ENCODE peak calls at places on chromosomes 16 and 17, in ten cellular contexts. Z is tibial artery; E is endothelial cell of umbilical vein; X is thoracic aorta; N is ascending aorta; C is left ventricle myocardium inferior; O is neural progenitor cell; T is psoas muscle; H is CD4-positive, CD25-positive, alpha-beta regulatory T cell; W is IMR-90. P is an unnamed sample. For H3K4me1, the result is how much of the 10 kb centered on the place peaks cover.

GRCh38 chr16:16817203-16817602 is 438.3 kb downstream of the NPIPA7 start:
- DNase-seq in Z (no peak), O (no peak), C (no peak), T (no peak), W (no peak), E (no peak), X (no peak), H (no peak), N (no peak), P (no peak)

GRCh38 chr16:56259425-56259779 is 68.1 kb downstream of the GNAO1 start:
- DNase-seq in O (no peak), C (no peak), W (no peak), T (no peak), X (no peak), E (no peak), H (no peak), N (no peak), Z (peak), P (no peak)

GRCh38 chr17:40915199-40915661 is 22.2 kb downstream of the KRT23 start:
- DNase-seq in O (no peak), T (no peak), Z (no peak), H (no peak), W (peak), X (no peak), E (peak), N (no peak), C (no peak), P (no peak)

GRCh38 chr17:2925011-2925410 is 128.8 kb downstream of the RAP1GAP2 start:
- DNase-seq in E (no peak), X (no peak), O (no peak), W (peak), N (no peak), H (no peak), C (no peak), T (no peak), Z (no peak), P (no peak)

GRCh38 chr16:48126801-48127644 is 28.8 kb downstream of the ABCC12 start:
- DNase-seq in Z (no peak), E (peak), N (no peak), T (no peak), O (no peak), X (no peak), H (no peak), C (no peak), W (peak), P (no peak)

GRCh38 chr16:59090501-59090900 is 356.4 kb upstream of the GOT2 start:
- DNase-seq in O (peak), C (no peak), E (no peak), W (no peak), X (no peak), Z (no peak), N (no peak), H (no peak), T (no peak), P (no peak)

GRCh38 chr16:73993878-73994277 is 302.7 kb upstream of the PSMD7 start:
- DNase-seq in O (no peak), N (no peak), T (no peak), H (no peak), C (no peak), E (no peak), X (no peak), W (no peak), Z (no peak), P (no peak)

GRCh38 chr17:7745748-7746470 is 28.4 kb downstream of the DNAH2 start:
- DNase-seq in N (peak), Z (no peak), H (no peak), E (peak), T (no peak), W (peak), O (no peak), X (no peak), C (no peak), P (no peak)

GRCh38 chr16:53061701-53062159 is 6.9 kb downstream of the CHD9 start:
- DNase-seq in C (peak), X (no peak), T (no peak), O (no peak), H (no peak), Z (no peak), N (no peak), W (no peak), E (no peak), P (no peak)

GRCh38 chr16:54932737-54933254 is 2.1 kb downstream of the IRX5 start:
- DNase-seq in C (no peak), O (peak), Z (no peak), W (no peak), E (no peak), X (no peak), H (no peak), T (peak), N (no peak), P (no peak)

GRCh38 chr17:81339502-81340296 is 44.6 kb upstream of the SLC38A10 start:
- DNase-seq in T (no peak), H (no peak), N (no peak), Z (no peak), W (no peak), C (no peak), O (peak), X (no peak), E (no peak), P (no peak)

GRCh38 chr17:19940722-19941464 is 36.7 kb downstream of the AKAP10 start:
- DNase-seq in T (no peak), H (no peak), X (no peak), W (peak), E (no peak), Z (no peak), O (no peak), N (no peak), C (no peak), P (no peak)

GRCh38 chr16:56923481-56923880 is 8.5 kb upstream of the HERPUD1 start:
- DNase-seq in W (no peak), E (no peak), N (no peak), O (no peak), C (no peak), H (no peak), Z (peak), T (no peak), X (no peak), P (no peak)

GRCh38 chr16:88088161-88088581 is 136.9 kb downstream of the BANP start:
- DNase-seq in E (no peak), X (no peak), O (peak), H (no peak), C (peak), N (no peak), T (no peak), W (peak), Z (no peak), P (no peak)

GRCh38 chr17:8466466-8466865 is 30.8 kb downstream of the NDEL1 start:
- DNase-seq in H (no peak), C (no peak), X (no peak), Z (no peak), W (peak), O (no peak), N (no peak), T (no peak), E (no peak), P (no peak)

GRCh38 chr16:74580828-74581227 is 26.1 kb downstream of the GLG1 start:
- DNase-seq in O (no peak), W (no peak), T (no peak), X (no peak), Z (no peak), H (no peak), N (no peak), C (no peak), E (no peak), P (no peak)

GRCh38 chr17:78390241-78391050 is 12.0 kb downstream of the PGS1 start:
- DNase-seq in O (no peak), C (no peak), N (no peak), T (no peak), Z (no peak), E (no peak), H (no peak), W (peak), X (no peak), P (no peak)

GRCh38 chr17:75036643-75037268 is 10.0 kb downstream of the ATP5PD start:
- DNase-seq in T (peak), C (peak), Z (peak), W (peak), N (peak), X (peak), O (no peak), E (peak), H (peak), P (peak)

GRCh38 chr17:32504166-32504990 is 17.6 kb downstream of the CDK5R1 start:
- DNase-seq in H (no peak), C (no peak), W (no peak), X (no peak), O (no peak), N (no peak), T (no peak), Z (no peak), E (no peak), P (no peak)

GRCh38 chr17:69450857-69451410 is 36.4 kb downstream of the MAP2K6 start:
- DNase-seq in W (no peak), T (no peak), O (peak), H (no peak), C (no peak), E (peak), X (no peak), N (no peak), Z (no peak), P (no peak)

DNA sequence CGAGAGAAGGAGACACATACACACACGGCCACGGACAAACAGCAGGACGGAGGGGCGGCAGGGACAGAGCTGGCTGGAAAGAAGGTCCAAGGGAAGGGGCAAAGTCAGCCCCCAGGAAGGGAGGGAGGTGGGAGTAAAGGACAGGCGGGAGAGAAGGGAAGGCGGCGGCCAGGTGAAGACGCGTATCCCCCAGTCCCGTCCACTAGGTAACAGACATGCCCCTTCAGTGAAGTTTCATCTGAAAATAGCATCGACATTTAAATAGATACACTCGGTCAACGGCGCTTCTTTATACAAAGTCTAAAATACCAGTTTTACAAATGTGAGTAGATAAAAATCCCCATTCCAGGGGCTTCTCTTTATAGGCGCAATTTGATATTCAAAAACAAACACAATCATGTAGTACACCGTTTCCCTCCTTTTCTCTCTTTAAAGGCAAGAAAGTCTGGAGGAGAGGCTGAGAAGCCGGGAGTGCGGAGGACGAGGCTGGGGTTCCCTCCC is 4.5 kb downstream of the CBX8 start:
- DNase-seq in Z (no peak), C (no peak), T (no peak), N (no peak), X (no peak), W (no peak), E (no peak), H (no peak), O (no peak), P (no peak)
- H3K4me1 ChIP-seq in Z (under half), C (half or more), T (under half), N (under half), X (under half), W (under half), E (under half), H (under half), O (under half), P (under half)

GRCh38 chr16:85031451-85031850 is 3.9 kb downstream of the KIAA0513 start:
- DNase-seq in H (no peak), N (no peak), Z (no peak), E (no peak), O (no peak), X (no peak), W (no peak), T (no peak), C (no peak), P (no peak)
- H3K27ac ChIP-seq in H (no peak), N (no peak), Z (no peak), E (no peak), O (no peak), X (no peak), W (no peak), T (no peak), C (no peak), P (no peak)

GRCh38 chr17:17917394-17917793 is 54.8 kb downstream of the TOM1L2 start:
- DNase-seq in Z (no peak), X (no peak), C (no peak), N (no peak), O (no peak), H (no peak), E (no peak), T (no peak), W (no peak), P (no peak)

GRCh38 chr17:17911003-17911613 is 61.1 kb downstream of the TOM1L2 start:
- DNase-seq in O (peak), Z (no peak), X (no peak), T (no peak), H (no peak), W (no peak), C (no peak), N (no peak), E (no peak), P (no peak)

GRCh38 chr17:17915183-17915582 is 57.0 kb downstream of the TOM1L2 start:
- DNase-seq in Z (no peak), X (no peak), O (no peak), W (no peak), H (no peak), T (no peak), N (no peak), E (no peak), C (no peak), P (no peak)

GRCh38 chr17:17910060-17910459 is 62.1 kb downstream of the TOM1L2 start:
- DNase-seq in N (no peak), O (no peak), C (no peak), H (no peak), X (no peak), T (no peak), E (no peak), Z (no peak), W (no peak), P (no peak)

GRCh38 chr17:17913695-17914332 is 58.4 kb downstream of the TOM1L2 start:
- DNase-seq in E (peak), W (peak), C (peak), Z (peak), X (peak), O (peak), H (no peak), T (peak), N (peak), P (no peak)
- H3K4me3 ChIP-seq in E (no peak), W (no peak), C (no peak), Z (no peak), X (no peak), O (no peak), H (no peak), T (no peak), N (no peak), P (no peak)

GRCh38 chr17:17120716-17121115 is 78.5 kb downstream of the MPRIP start:
- DNase-seq in H (no peak), C (no peak), Z (no peak), T (peak), N (no peak), X (no peak), O (no peak), W (no peak), E (no peak), P (no peak)
- H3K4me1 ChIP-seq in H (half or more), C (half or more), Z (under half), T (half or more), N (under half), X (half or more), O (under half), W (under half), E (under half), P (half or more)

GRCh38 chr17:55238931-55239297 is 25.8 kb upstream of the HLF start:
- DNase-seq in O (peak), W (no peak), X (no peak), Z (no peak), C (no peak), E (no peak), N (no peak), T (no peak), H (peak), P (no peak)

GRCh38 chr17:55238197-55238930 is 26.4 kb upstream of the HLF start:
- DNase-seq in X (peak), N (peak), C (peak), Z (peak), O (peak), W (peak), E (peak), T (peak), H (peak), P (peak)

GRCh38 chr17:55241097-55241496 is 23.7 kb upstream of the HLF start:
- DNase-seq in X (no peak), Z (no peak), T (no peak), E (no peak), N (no peak), W (no peak), O (no peak), H (no peak), C (no peak), P (no peak)

GRCh38 chr17:55237268-55237667 is 27.5 kb upstream of the HLF start:
- DNase-seq in W (no peak), T (no peak), Z (no peak), C (no peak), N (no peak), E (no peak), H (peak), X (no peak), O (no peak), P (peak)

DNA sequence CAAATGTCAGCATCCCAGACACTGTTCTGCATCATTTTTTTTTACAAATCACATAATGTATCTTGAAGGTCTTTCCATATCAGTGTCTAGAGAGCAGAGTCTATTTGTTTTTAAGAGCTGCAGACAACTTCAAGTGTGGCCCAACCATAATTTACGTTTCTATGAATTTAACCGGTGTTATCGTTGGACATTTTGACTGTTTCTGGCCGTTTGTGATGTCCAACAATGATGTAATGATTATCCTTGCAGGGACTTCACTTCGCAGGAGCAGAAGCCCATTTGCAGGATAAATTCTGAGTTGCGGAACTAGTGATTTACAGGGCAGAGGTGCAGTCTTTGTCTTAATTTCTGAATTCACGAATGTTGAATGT is 26.9 kb upstream of the HLF start:
- DNase-seq in W (no peak), Z (no peak), N (no peak), H (no peak), O (no peak), E (no peak), X (no peak), T (no peak), C (no peak), P (no peak)
- H3K27ac ChIP-seq in W (no peak), Z (peak), N (peak), H (peak), O (no peak), E (no peak), X (peak), T (peak), C (peak), P (peak)

GRCh38 chr16:50806099-50807062 is 64.5 kb downstream of the CYLD start:
- DNase-seq in N (peak), Z (peak), W (peak), H (peak), O (peak), T (peak), E (peak), C (peak), X (peak), P (peak)
- H3K4me3 ChIP-seq in N (peak), Z (peak), W (peak), H (peak), O (peak), T (peak), E (peak), C (peak), X (peak), P (peak)

DNA sequence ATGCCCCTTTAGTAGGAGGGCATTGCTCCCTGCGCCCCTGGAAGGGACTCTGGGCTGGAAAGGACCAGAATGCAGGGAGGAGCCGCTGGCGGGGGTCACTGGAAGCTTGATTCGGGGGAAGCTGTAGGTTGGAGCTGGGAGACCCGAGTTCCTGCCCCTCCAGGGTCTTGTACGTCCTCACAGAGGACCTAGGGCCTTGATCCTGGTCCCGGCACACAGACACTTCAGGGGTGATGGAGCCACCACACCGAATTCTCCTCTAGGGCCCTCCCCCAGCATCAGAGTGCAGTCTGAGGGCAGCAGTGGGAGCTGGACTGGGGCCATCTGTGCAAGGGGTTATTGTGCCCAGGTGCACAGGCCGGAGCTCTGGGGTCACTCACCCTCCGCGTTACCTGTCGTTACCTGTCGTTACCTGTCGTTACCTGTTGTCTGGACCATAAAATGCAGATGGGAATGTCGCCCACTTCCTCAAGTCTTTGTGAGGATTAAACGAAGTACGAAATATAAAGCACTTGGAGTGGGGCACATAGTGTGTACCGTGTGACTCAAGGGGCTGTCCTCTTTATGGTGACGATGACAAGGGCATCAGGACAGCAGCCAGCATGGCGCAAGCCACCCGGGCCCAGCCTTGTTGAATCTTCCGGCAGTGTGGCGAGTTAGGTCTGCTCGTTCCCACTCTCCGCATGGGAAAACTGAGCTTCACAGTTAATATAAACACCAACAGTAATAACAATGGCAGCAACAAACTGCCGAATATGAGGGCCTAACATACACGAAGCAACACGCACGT is 48.6 kb downstream of the CMIP start:
- DNase-seq in O (no peak), H (no peak), C (no peak), X (no peak), T (peak), W (no peak), Z (no peak), E (no peak), N (no peak), P (no peak)
- H3K4me1 ChIP-seq in O (under half), H (under half), C (half or more), X (under half), T (under half), W (under half), Z (under half), E (half or more), N (under half), P (under half)

GRCh38 chr17:50100921-50101345 is 5.8 kb downstream of the PDK2 start:
- DNase-seq in E (no peak), H (no peak), T (no peak), O (no peak), W (peak), C (no peak), N (no peak), Z (no peak), X (no peak), P (no peak)
- H3K27ac ChIP-seq in E (no peak), H (no peak), T (peak), O (no peak), W (no peak), C (peak), N (peak), Z (peak), X (no peak), P (no peak)